ENCODE peak calls at places on chromosomes 4 and X, in six cellular contexts. R, P, C, D, V and A are unnamed samples.

GRCh38 chrX:12115377-12115776 is 22.9 kb upstream of the FRMPD4 start:
- DNase-seq in R (no peak), P (no peak), C (no peak), D (peak; percentile 62), V (no peak), A (no peak)

GRCh38 chrX:114583646-114584433 is at the start of gene HTR2C:
- DNase-seq in R (no peak), P (no peak), C (no peak), D (peak; percentile 39), V (no peak), A (no peak)

GRCh38 chr4:153385784-153386183 is 41.3 kb downstream of the MND1 start:
- DNase-seq in R (no peak), P (no peak), C (no peak), D (no peak), V (no peak), A (no peak)

GRCh38 chrX:37686979-37687378 is 1.4 kb downstream of the XK start:
- DNase-seq in R (no peak), P (no peak), C (no peak), D (no peak), V (no peak), A (no peak)

GRCh38 chr4:184851200-184851541 is 25.4 kb upstream of the ACSL1 start:
- DNase-seq in R (no peak), P (no peak), C (no peak), D (no peak), V (no peak), A (no peak)

GRCh38 chrX:40175416-40176255 is 77.9 kb upstream of the BCOR start:
- DNase-seq in R (no peak), P (peak; percentile 44), C (peak; percentile 52), D (peak; percentile 71), V (no peak), A (peak; percentile 82)

GRCh38 chr4:155960522-155960921 is 6.9 kb upstream of the CTSO start:
- DNase-seq in R (no peak), P (no peak), C (no peak), D (no peak), V (no peak), A (no peak)

GRCh38 chr4:74932832-74933561 is at the start of gene PARM1:
- DNase-seq in R (peak; percentile 72), P (peak; percentile 64), C (no peak), D (peak; percentile 91), V (peak; percentile 4), A (peak; percentile 1)

GRCh38 chrX:45517090-45517973 is 316.7 kb upstream of the DIPK2B start:
- DNase-seq in R (no peak), P (no peak), C (no peak), D (peak; percentile 61), V (no peak), A (no peak)

GRCh38 chrX:18348047-18348446 is 6.4 kb downstream of the SCML2 start:
- DNase-seq in R (no peak), P (no peak), C (no peak), D (peak; percentile 2), V (no peak), A (no peak)

GRCh38 chr4:110165382-110166285 is 32.8 kb downstream of the ELOVL6 start:
- DNase-seq in R (no peak), P (peak; percentile 29), C (no peak), D (peak; percentile 85), V (peak; percentile 49), A (peak; percentile 77)

GRCh38 chrX:9677098-9677739 is 88.4 kb downstream of the GPR143 start:
- DNase-seq in R (no peak), P (no peak), C (no peak), D (no peak), V (no peak), A (peak; percentile 37)

GRCh38 chrX:10577863-10578262 is 42.5 kb downstream of the MID1 start:
- DNase-seq in R (no peak), P (no peak), C (no peak), D (no peak), V (no peak), A (no peak)

GRCh38 chrX:44897539-44897938 is 24.6 kb downstream of the KDM6A start:
- DNase-seq in R (no peak), P (no peak), C (no peak), D (no peak), V (no peak), A (no peak)

GRCh38 chr4:2256781-2257191 is 5.1 kb downstream of the MXD4 start:
- DNase-seq in R (no peak), P (peak; percentile 41), C (no peak), D (no peak), V (no peak), A (no peak)

GRCh38 chr4:185560316-185560715 is 25.0 kb upstream of the PDLIM3 start:
- DNase-seq in R (no peak), P (no peak), C (no peak), D (no peak), V (no peak), A (no peak)

GRCh38 chr4:141810038-141810701 is 173.8 kb downstream of the IL15 start:
- DNase-seq in R (no peak), P (no peak), C (no peak), D (peak; percentile 83), V (no peak), A (no peak)

GRCh38 chrX:6851140-6851539 is 296.4 kb upstream of the STS start:
- DNase-seq in R (no peak), P (no peak), C (no peak), D (no peak), V (no peak), A (no peak)

GRCh38 chr4:101239685-101240084 is 107.6 kb downstream of the PPP3CA start:
- DNase-seq in R (no peak), P (no peak), C (no peak), D (no peak), V (no peak), A (no peak)

GRCh38 chr4:3481113-3481531 is 18.0 kb downstream of the DOK7 start:
- DNase-seq in R (peak; percentile 69), P (no peak), C (no peak), D (peak; percentile 77), V (no peak), A (no peak)

GRCh38 chrX:134406230-134406794 is 53.7 kb upstream of the HPRT1 start:
- DNase-seq in R (no peak), P (peak; percentile 33), C (no peak), D (peak; percentile 56), V (no peak), A (no peak)

GRCh38 chr4:42702895-42703294 is 46.0 kb upstream of the ATP8A1 start:
- DNase-seq in R (no peak), P (no peak), C (no peak), D (no peak), V (no peak), A (no peak)

GRCh38 chrX:36431819-36432218 is 512.3 kb downstream of the CFAP47 start:
- DNase-seq in R (no peak), P (no peak), C (no peak), D (peak; percentile 36), V (no peak), A (no peak)

GRCh38 chrX:19869195-19869594 is 18.2 kb downstream of the SH3KBP1 start:
- DNase-seq in R (no peak), P (no peak), C (no peak), D (no peak), V (no peak), A (no peak)

GRCh38 chrX:50067435-50068292 is 133.1 kb downstream of the AKAP4 start:
- DNase-seq in R (peak; percentile 71), P (peak; percentile 4), C (no peak), D (peak; percentile 94), V (no peak), A (no peak)

GRCh38 chr4:128979934-128980333 is 113.4 kb downstream of the SCLT1 start:
- DNase-seq in R (no peak), P (peak; percentile 8), C (no peak), D (no peak), V (peak; percentile 9), A (no peak)

GRCh38 chrX:101682723-101683122 is 23.1 kb upstream of the ARMCX2 start:
- DNase-seq in R (no peak), P (no peak), C (no peak), D (peak; percentile 57), V (no peak), A (no peak)

GRCh38 chr4:38085394-38086150 is 125.4 kb downstream of the PTTG2 start:
- DNase-seq in R (no peak), P (no peak), C (no peak), D (no peak), V (no peak), A (no peak)
- H3K4me1 ChIP-seq in R (peaks cover 5% of the 10 kb centered on the region), P (peaks cover 11% of the 10 kb centered on the region), C (no peaks in the 10 kb centered on the region), D (peaks cover 3% of the 10 kb centered on the region), V (no peaks in the 10 kb centered on the region), A (no peaks in the 10 kb centered on the region)

DNA sequence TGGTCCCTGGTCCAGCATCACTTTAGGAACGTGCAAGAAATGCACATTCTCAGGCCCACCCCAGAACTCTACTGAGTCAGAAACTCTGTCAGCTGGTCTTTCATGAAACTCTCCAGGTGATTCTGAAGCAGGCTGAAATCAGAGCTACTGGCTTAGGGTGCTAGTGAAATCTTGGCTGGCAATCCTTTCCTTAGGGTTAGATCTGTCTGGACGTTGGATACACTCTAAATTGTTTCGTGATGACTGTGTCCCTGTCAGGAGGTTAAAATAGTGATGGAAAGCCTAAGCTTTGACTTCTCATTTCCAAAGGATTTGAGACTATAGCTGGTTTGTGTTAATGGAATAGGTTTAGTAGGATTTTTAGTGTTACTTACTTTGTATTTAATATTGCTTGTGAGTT is 99.1 kb downstream of the ARHGAP10 start:
- DNase-seq in R (no peak), P (no peak), C (no peak), D (peak; percentile 38), V (peak; percentile 78), A (no peak)
- H3K4me1 ChIP-seq in R (no peaks in the 10 kb centered on the region), P (no peaks in the 10 kb centered on the region), C (no peaks in the 10 kb centered on the region), D (no peaks in the 10 kb centered on the region), V (peaks cover 57% of the 10 kb centered on the region), A (no peaks in the 10 kb centered on the region)

DNA sequence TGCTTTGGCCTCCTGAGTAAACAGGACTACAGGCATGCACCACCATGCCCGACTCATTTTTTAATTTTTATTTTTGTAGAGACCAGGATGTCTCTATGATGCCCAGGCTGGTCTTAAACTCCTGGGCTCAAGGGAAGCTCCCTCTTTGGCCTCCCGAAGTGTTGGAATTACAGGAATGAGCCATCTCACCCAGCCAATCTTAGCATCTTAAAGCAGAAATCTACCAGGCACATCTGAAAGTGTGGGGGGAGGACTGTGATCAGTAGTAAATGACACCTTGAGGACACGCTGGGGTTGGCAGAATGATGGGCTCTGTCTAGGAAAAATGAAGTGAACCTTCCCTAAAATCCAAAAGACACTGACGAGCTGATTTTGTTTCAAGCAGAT is 149.2 kb downstream of the SPATA18 start:
- DNase-seq in R (no peak), P (no peak), C (no peak), D (peak; percentile 65), V (no peak), A (no peak)
- H3K4me1 ChIP-seq in R (peaks cover 2% of the 10 kb centered on the region), P (no peaks in the 10 kb centered on the region), C (no peaks in the 10 kb centered on the region), D (no peaks in the 10 kb centered on the region), V (no peaks in the 10 kb centered on the region), A (no peaks in the 10 kb centered on the region)

GRCh38 chr4:76208005-76208765 is 5.4 kb downstream of the SCARB2 start:
- DNase-seq in R (no peak), P (no peak), C (no peak), D (peak; percentile 13), V (peak; percentile 30), A (no peak)
- H3K4me1 ChIP-seq in R (no peaks in the 10 kb centered on the region), P (peaks cover 15% of the 10 kb centered on the region), C (peaks cover 8% of the 10 kb centered on the region), D (peaks cover 4% of the 10 kb centered on the region), V (peaks cover 39% of the 10 kb centered on the region), A (peaks cover 30% of the 10 kb centered on the region)